ENCODE peak calls at places on chromosomes 4 and X, in six cellular contexts. P is NCI-H1092 treated with DMSO at 0.1 percent for 48 hours, T is AG04449, U is amygdala, C is NCI-H510A treated with DMSO at 0.1 percent for 48 hours, W is NCI-H1436. I is an unnamed sample.

GRCh38 chr4:109701566-109702399 is 1.5 kb downstream of the CASP6 start:
- DNase-seq in C (peak), W (peak), U (no peak), T (no peak), P (no peak), I (no peak)

GRCh38 chr4:99459546-99460042 is 24.5 kb upstream of the ADH7 start:
- DNase-seq in C (no peak), T (no peak), U (no peak), W (no peak), P (no peak), I (no peak)

GRCh38 chrX:13690836-13691235 is 1.9 kb downstream of the RAB9A start:
- DNase-seq in U (no peak), P (no peak), C (no peak), W (no peak), T (no peak), I (no peak)

GRCh38 chr4:128635141-128635911 is 174.2 kb upstream of the JADE1 start:
- DNase-seq in U (peak), P (peak), T (no peak), W (peak), C (peak), I (no peak)

GRCh38 chrX:19344661-19345060 is 934 bp downstream of the PDHA1 start:
- DNase-seq in U (no peak), W (no peak), P (no peak), C (no peak), T (no peak), I (no peak)

GRCh38 chr4:19256823-19257222 is 994.9 kb upstream of the SLIT2 start:
- DNase-seq in T (no peak), W (no peak), C (no peak), U (no peak), P (no peak), I (no peak)

GRCh38 chrX:50801135-50801534 is 12.9 kb downstream of the SHROOM4 start:
- DNase-seq in P (no peak), W (no peak), T (no peak), C (no peak), U (no peak), I (no peak)

GRCh38 chr4:81319657-81320056 is 104.6 kb upstream of the PRKG2 start:
- DNase-seq in C (no peak), U (no peak), P (no peak), W (no peak), T (no peak), I (no peak)

GRCh38 chrX:69605521-69605920 is 10.4 kb upstream of the EDA start:
- DNase-seq in C (no peak), U (no peak), P (no peak), T (no peak), W (no peak), I (no peak)

GRCh38 chr4:911221-911751 is 20.8 kb downstream of the GAK start:
- DNase-seq in T (no peak), P (no peak), U (no peak), W (no peak), C (no peak), I (no peak)

GRCh38 chr4:17033256-17034245 is 135.1 kb upstream of the LDB2 start:
- DNase-seq in U (no peak), W (no peak), C (no peak), T (no peak), P (no peak), I (no peak)

GRCh38 chr4:84804126-84804525 is 162.4 kb downstream of the WDFY3 start:
- DNase-seq in U (no peak), C (no peak), T (no peak), P (no peak), W (no peak), I (peak)

GRCh38 chr4:84837751-84838150 is 128.7 kb downstream of the WDFY3 start:
- DNase-seq in T (no peak), C (no peak), W (no peak), P (no peak), U (no peak), I (no peak)

I was measured in cerebellar cortex.